ENCODE peak calls at places on chromosomes 13 and 19, in ten cellular contexts. A is fibroblast of pulmonary artery, V is GM12865, S is esophagus muscularis mucosa, P is RWPE1, N is neural progenitor cell, K is K562, T is neural crest cell, F is uterus, G is stomach. L is an unnamed sample.

GRCh38 chr19:41263042-41263849 is 926 bp upstream of the HNRNPUL1 start:
- DNase-seq in A (peak), V (peak), S (peak), P (peak), N (peak), K (peak), T (peak), F (peak), G (peak), L (peak)

GRCh38 chr19:40719414-40719894 is 2.5 kb downstream of the ITPKC start:
- DNase-seq in A (no peak), V (peak), S (no peak), P (no peak), N (no peak), K (no peak), T (no peak), F (no peak), G (no peak), L (no peak)

GRCh38 chr19:15118248-15118647 is 11.0 kb downstream of the SYDE1 start:
- DNase-seq in A (no peak), V (no peak), S (no peak), P (no peak), N (no peak), K (no peak), T (no peak), F (no peak), G (no peak), L (no peak)

GRCh38 chr19:42207767-42208259 is 9.7 kb downstream of the DEDD2 start:
- DNase-seq in A (peak), V (no peak), S (no peak), P (peak), N (no peak), K (peak), T (no peak), F (no peak), G (peak), L (no peak)

GRCh38 chr19:1220452-1221037 is 15.0 kb downstream of the STK11 start:
- DNase-seq in A (no peak), V (no peak), S (no peak), P (no peak), N (no peak), K (no peak), T (no peak), F (no peak), G (no peak), L (no peak)

GRCh38 chr19:6577410-6578125 is 13.4 kb downstream of the CD70 start:
- DNase-seq in A (no peak), V (peak), S (no peak), P (peak), N (no peak), K (peak), T (no peak), F (no peak), G (no peak), L (no peak)

GRCh38 chr13:40440990-40441820 is 225.2 kb downstream of the FOXO1 start:
- DNase-seq in A (peak), V (no peak), S (no peak), P (peak), N (no peak), K (no peak), T (no peak), F (peak), G (peak), L (peak)

GRCh38 chr19:46944918-46945628 is 74.6 kb upstream of the NPAS1 start:
- DNase-seq in A (peak), V (no peak), S (no peak), P (no peak), N (peak), K (peak), T (peak), F (peak), G (no peak), L (peak)

GRCh38 chr13:95002126-95002525 is 289.8 kb upstream of the SOX21 start:
- DNase-seq in A (no peak), V (no peak), S (no peak), P (no peak), N (no peak), K (no peak), T (no peak), F (no peak), G (no peak), L (no peak)

GRCh38 chr19:14114854-14115253 is 2.7 kb downstream of the PRKACA start:
- DNase-seq in A (no peak), V (peak), S (no peak), P (no peak), N (peak), K (no peak), T (peak), F (no peak), G (peak), L (no peak)

GRCh38 chr13:62287764-62288163 is 872.1 kb upstream of the PCDH20 start:
- DNase-seq in A (no peak), V (no peak), S (no peak), P (no peak), N (no peak), K (no peak), T (no peak), F (no peak), G (no peak), L (no peak)

GRCh38 chr13:40597735-40598365 is 68.6 kb downstream of the FOXO1 start:
- DNase-seq in A (no peak), V (no peak), S (peak), P (no peak), N (peak), K (no peak), T (no peak), F (no peak), G (peak), L (no peak)

GRCh38 chr19:54294539-54294938 is 13.6 kb upstream of the LILRB2 start:
- DNase-seq in A (no peak), V (no peak), S (no peak), P (no peak), N (no peak), K (no peak), T (no peak), F (no peak), G (no peak), L (no peak)

DNA sequence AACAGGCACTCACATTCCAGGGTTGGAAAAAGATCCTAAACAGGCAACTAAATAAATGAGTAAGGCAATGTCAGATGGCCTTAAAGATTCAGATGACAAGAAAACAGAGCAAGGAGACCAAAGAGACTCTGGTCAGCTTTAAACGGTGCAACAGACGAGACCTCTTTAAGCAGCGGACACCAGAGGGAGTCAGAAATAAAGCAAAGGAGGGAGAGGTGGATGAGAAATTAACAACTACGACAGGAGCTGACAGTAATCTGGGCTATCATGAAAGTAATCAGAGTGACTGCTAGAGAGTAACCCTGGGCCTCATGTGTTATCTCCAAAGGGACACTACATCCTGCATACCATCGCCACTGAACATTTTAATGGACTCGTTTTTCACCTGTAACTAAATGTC is 1.1 kb downstream of the ZNF550 start:
- DNase-seq in A (peak), V (no peak), S (no peak), P (peak), N (no peak), K (peak), T (no peak), F (no peak), G (no peak), L (no peak)
- TF ChIP-seq CTCF in A (peak), V (no peak), S (no peak), P (no peak), N (no peak), K (no peak), T (no peak), F (no peak), G (no peak), L (peak)

DNA sequence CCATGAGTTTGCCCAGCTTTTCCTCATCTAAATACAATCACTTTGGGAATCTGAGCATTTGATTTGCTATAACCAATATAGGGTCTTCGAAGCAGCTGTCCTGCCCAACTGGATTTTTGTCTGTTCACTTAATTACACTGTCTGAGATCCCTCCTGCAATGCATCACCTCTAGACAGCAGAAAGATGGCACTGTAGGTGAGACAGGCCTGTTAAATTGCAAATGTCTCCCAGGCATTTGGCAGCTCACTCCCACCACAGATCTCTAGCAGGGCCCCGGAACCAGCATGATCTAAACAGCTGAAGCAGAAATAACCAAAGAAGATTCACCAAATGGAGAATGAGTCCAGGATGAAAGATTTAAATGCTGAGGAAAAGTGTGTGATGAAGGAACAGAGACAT is 41.9 kb upstream of the SERPINE3 start:
- DNase-seq in A (no peak), V (peak), S (no peak), P (no peak), N (no peak), K (no peak), T (no peak), F (no peak), G (no peak), L (no peak)
- TF ChIP-seq CTCF in A (no peak), V (peak), S (no peak), P (no peak), N (no peak), K (no peak), T (no peak), F (no peak), G (no peak), L (peak)

DNA sequence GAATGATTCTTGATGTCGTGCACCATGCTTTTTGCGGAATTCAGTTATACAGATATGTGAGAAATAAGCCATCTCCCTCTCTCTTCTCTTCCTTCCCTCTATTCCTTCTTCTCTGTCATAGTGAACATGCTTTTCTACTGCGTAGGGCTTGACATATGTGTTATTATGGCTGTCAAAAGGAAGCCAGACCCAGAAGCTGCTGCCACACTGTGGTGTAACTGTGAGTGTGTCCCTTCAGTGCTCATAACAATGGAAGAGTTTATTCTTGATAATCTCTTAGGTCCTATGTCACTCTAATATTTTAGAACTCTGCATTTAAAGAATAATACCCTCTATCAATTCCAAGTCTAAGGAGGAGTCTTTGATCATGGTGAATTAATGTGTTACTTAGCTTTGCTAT is 208.9 kb upstream of the TMTC4 start:
- DNase-seq in A (no peak), V (no peak), S (no peak), P (no peak), N (no peak), K (no peak), T (no peak), F (no peak), G (no peak), L (no peak)
- TF ChIP-seq CTCF in A (no peak), V (no peak), S (no peak), P (no peak), N (no peak), K (no peak), T (no peak), F (no peak), G (no peak), L (no peak)

GRCh38 chr19:29121684-29122083 is 91.3 kb downstream of the UQCRFS1 start:
- DNase-seq in A (no peak), V (peak), S (no peak), P (no peak), N (peak), K (peak), T (peak), F (no peak), G (no peak), L (no peak)
- TF ChIP-seq CTCF in A (peak), V (peak), S (peak), P (no peak), N (peak), K (peak), T (peak), F (no peak), G (no peak), L (peak)

GRCh38 chr19:4580021-4580901 is 20.8 kb upstream of the SEMA6B start:
- DNase-seq in A (no peak), V (no peak), S (no peak), P (no peak), N (peak), K (peak), T (no peak), F (no peak), G (no peak), L (no peak)
- TF ChIP-seq CTCF in A (peak), V (no peak), S (no peak), P (no peak), N (peak), K (peak), T (no peak), F (no peak), G (no peak), L (no peak)

DNA sequence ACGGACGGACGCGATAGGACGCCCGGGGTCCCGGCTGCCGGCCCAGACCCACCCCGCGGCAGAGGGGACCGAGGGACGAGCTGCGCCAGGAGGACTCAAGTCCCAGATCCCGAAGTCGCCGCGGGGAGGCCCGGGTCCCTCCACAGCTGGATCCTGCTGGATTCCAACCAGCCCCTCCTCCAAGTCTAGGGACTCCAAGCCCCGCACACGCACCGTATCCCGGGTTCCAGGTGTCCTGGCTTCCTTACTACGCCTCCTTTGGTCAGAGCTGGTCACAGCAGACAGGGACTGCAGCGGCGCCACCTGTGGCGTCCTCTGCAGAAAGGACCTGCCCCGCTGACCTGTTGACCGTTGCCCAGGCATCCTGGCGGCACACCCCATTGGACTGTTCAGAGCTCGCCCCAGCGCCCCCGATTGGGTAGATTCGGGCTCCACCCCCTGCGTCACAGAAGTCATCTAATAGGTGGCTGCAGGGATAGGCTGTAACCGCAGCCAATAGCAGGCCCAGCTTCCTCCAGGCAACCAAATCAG is 29.0 kb upstream of the ZNF709 start:
- DNase-seq in A (no peak), V (no peak), S (no peak), P (no peak), N (no peak), K (no peak), T (no peak), F (no peak), G (no peak), L (no peak)
- TF ChIP-seq CTCF in A (no peak), V (no peak), S (peak), P (no peak), N (no peak), K (no peak), T (no peak), F (no peak), G (no peak), L (no peak)

DNA sequence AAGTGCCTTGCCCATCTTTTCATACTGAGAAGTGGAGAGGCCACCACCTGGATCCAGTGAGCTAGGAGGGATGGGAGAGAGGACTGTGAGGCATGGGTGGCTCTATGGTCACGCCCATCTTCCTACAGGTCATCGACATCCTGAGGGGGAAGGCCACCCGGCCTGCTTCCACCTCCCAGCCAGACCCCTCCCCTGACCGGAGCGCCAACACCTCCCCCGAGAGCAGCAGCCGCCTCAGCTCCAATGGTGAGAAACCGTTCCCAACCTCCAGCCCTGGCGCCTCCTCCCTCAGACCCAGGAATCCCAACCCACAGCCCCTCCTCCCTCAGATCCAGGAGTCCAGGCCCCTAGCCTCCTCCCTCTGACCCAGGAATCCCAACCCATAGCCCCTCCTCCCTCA is 10.1 kb downstream of the BCL3 start:
- DNase-seq in A (no peak), V (no peak), S (no peak), P (no peak), N (peak), K (peak), T (no peak), F (no peak), G (no peak), L (no peak)
- TF ChIP-seq CTCF in A (no peak), V (no peak), S (no peak), P (no peak), N (no peak), K (no peak), T (no peak), F (no peak), G (no peak), L (no peak)

DNA sequence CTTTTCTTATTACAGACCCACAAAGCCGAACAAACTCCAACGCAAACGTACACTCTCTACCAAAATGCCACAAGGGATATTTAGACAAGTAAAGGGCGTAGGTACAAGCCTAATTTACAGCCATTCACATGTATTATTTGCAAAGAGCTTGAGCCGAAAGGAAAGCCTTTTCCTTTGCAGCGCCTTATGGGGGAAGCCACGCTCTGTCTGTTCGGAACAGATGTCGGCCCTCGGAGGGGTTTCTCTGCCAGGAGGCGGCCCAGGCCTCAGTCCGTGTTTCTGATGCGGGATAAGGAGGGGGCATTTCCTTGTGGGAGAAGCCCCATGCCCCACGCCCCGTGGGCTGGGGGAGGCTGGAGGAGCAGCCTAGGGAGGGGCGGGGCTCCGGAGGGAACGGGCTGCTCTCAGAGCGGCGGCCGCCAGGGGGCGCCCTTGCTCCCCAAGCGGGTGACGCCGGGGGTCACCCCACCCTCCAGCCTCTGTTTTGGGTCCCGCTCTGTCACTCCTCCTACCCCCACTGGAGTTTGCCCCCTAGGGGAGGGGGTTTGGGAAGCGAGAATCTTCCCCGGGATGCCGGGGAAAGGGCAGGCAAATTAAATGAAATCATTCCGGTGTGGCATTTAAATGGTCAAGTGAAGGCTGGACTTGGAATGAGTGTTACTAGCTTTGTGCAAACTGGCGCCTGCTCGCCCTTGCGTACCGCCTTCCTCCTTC is 2.9 kb downstream of the HTR2A start:
- DNase-seq in A (peak), V (peak), S (no peak), P (peak), N (peak), K (peak), T (peak), F (peak), G (peak), L (no peak)
- TF ChIP-seq CTCF in A (peak), V (peak), S (peak), P (peak), N (peak), K (peak), T (peak), F (peak), G (no peak), L (peak)

GRCh38 chr13:28373803-28374202 is 121.1 kb downstream of the FLT1 start:
- DNase-seq in A (no peak), V (no peak), S (no peak), P (no peak), N (no peak), K (no peak), T (no peak), F (no peak), G (no peak), L (no peak)
- TF ChIP-seq CTCF in A (no peak), V (no peak), S (no peak), P (no peak), N (no peak), K (no peak), T (no peak), F (no peak), G (no peak), L (no peak)